ENCODE peak calls at places on chromosomes 5 and 9, in ten cellular contexts. One of them, this sample, is unnamed.

GRCh38 chr5:157714480-157714879 is 16.7 kb upstream of the THG1L start:
- DNase-seq in lower lobe of right lung: no peak
- DNase-seq in sigmoid colon: no peak
- DNase-seq in pons: no peak
- DNase-seq in RKO: no peak
- DNase-seq in GM04503: no peak
- DNase-seq in kidney: no peak
- DNase-seq in endodermal cell: no peak
- DNase-seq in choroid plexus epithelial cell: no peak
- DNase-seq in GM06990: no peak
- DNase-seq in this sample: no peak

GRCh38 chr9:134236001-134236421 is 71.6 kb upstream of the RNU6ATAC start:
- DNase-seq in lower lobe of right lung: no peak
- DNase-seq in sigmoid colon: no peak
- DNase-seq in pons: no peak
- DNase-seq in RKO: no peak
- DNase-seq in GM04503: no peak
- DNase-seq in kidney: peak
- DNase-seq in endodermal cell: no peak
- DNase-seq in choroid plexus epithelial cell: peak
- DNase-seq in GM06990: no peak
- DNase-seq in this sample: no peak

GRCh38 chr9:123597926-123598556 is 242.0 kb downstream of the CRB2 start:
- DNase-seq in lower lobe of right lung: no peak
- DNase-seq in sigmoid colon: no peak
- DNase-seq in pons: no peak
- DNase-seq in RKO: no peak
- DNase-seq in GM04503: no peak
- DNase-seq in kidney: no peak
- DNase-seq in endodermal cell: peak
- DNase-seq in choroid plexus epithelial cell: no peak
- DNase-seq in GM06990: no peak
- DNase-seq in this sample: no peak

GRCh38 chr9:130766031-130766903 is 68.8 kb upstream of the ABL1 start:
- DNase-seq in lower lobe of right lung: no peak
- DNase-seq in sigmoid colon: peak
- DNase-seq in pons: no peak
- DNase-seq in RKO: no peak
- DNase-seq in GM04503: no peak
- DNase-seq in kidney: no peak
- DNase-seq in endodermal cell: no peak
- DNase-seq in choroid plexus epithelial cell: no peak
- DNase-seq in GM06990: peak
- DNase-seq in this sample: peak

GRCh38 chr9:26165426-26165825 is 487.2 kb upstream of the TUSC1 start:
- DNase-seq in lower lobe of right lung: no peak
- DNase-seq in sigmoid colon: no peak
- DNase-seq in pons: no peak
- DNase-seq in RKO: no peak
- DNase-seq in GM04503: no peak
- DNase-seq in kidney: no peak
- DNase-seq in endodermal cell: no peak
- DNase-seq in choroid plexus epithelial cell: no peak
- DNase-seq in GM06990: no peak
- DNase-seq in this sample: no peak

GRCh38 chr9:126664893-126665695 is 51.4 kb downstream of the LMX1B start:
- DNase-seq in lower lobe of right lung: no peak
- DNase-seq in sigmoid colon: no peak
- DNase-seq in pons: no peak
- DNase-seq in RKO: no peak
- DNase-seq in GM04503: no peak
- DNase-seq in kidney: peak
- DNase-seq in endodermal cell: peak
- DNase-seq in choroid plexus epithelial cell: no peak
- DNase-seq in GM06990: no peak
- DNase-seq in this sample: peak

GRCh38 chr9:120707170-120707569 is 7.1 kb downstream of the MEGF9 start:
- DNase-seq in lower lobe of right lung: no peak
- DNase-seq in sigmoid colon: no peak
- DNase-seq in pons: no peak
- DNase-seq in RKO: no peak
- DNase-seq in GM04503: no peak
- DNase-seq in kidney: no peak
- DNase-seq in endodermal cell: no peak
- DNase-seq in choroid plexus epithelial cell: no peak
- DNase-seq in GM06990: no peak
- DNase-seq in this sample: no peak

GRCh38 chr5:73638344-73639095 is 12.5 kb downstream of the ARHGEF28 start:
- DNase-seq in lower lobe of right lung: no peak
- DNase-seq in sigmoid colon: no peak
- DNase-seq in pons: no peak
- DNase-seq in RKO: peak
- DNase-seq in GM04503: no peak
- DNase-seq in kidney: no peak
- DNase-seq in endodermal cell: no peak
- DNase-seq in choroid plexus epithelial cell: peak
- DNase-seq in GM06990: no peak
- DNase-seq in this sample: no peak

GRCh38 chr9:14317667-14318255 is 3.8 kb upstream of the NFIB start:
- DNase-seq in lower lobe of right lung: no peak
- DNase-seq in sigmoid colon: no peak
- DNase-seq in pons: peak
- DNase-seq in RKO: no peak
- DNase-seq in GM04503: no peak
- DNase-seq in kidney: no peak
- DNase-seq in endodermal cell: no peak
- DNase-seq in choroid plexus epithelial cell: no peak
- DNase-seq in GM06990: no peak
- DNase-seq in this sample: no peak

GRCh38 chr5:39189297-39189955 is 29.9 kb downstream of the FYB1 start:
- DNase-seq in lower lobe of right lung: no peak
- DNase-seq in sigmoid colon: no peak
- DNase-seq in pons: no peak
- DNase-seq in RKO: no peak
- DNase-seq in GM04503: no peak
- DNase-seq in kidney: no peak
- DNase-seq in endodermal cell: no peak
- DNase-seq in choroid plexus epithelial cell: no peak
- DNase-seq in GM06990: no peak
- DNase-seq in this sample: no peak

GRCh38 chr9:88085481-88085880 is 52.8 kb downstream of the SPATA31C2 start:
- DNase-seq in lower lobe of right lung: no peak
- DNase-seq in sigmoid colon: no peak
- DNase-seq in pons: no peak
- DNase-seq in RKO: no peak
- DNase-seq in GM04503: no peak
- DNase-seq in kidney: no peak
- DNase-seq in endodermal cell: no peak
- DNase-seq in choroid plexus epithelial cell: no peak
- DNase-seq in GM06990: no peak
- DNase-seq in this sample: no peak

GRCh38 chr9:6549106-6549505 is 96.4 kb downstream of the GLDC start:
- DNase-seq in lower lobe of right lung: no peak
- DNase-seq in sigmoid colon: no peak
- DNase-seq in pons: peak
- DNase-seq in RKO: no peak
- DNase-seq in GM04503: no peak
- DNase-seq in kidney: no peak
- DNase-seq in endodermal cell: no peak
- DNase-seq in choroid plexus epithelial cell: no peak
- DNase-seq in GM06990: no peak
- DNase-seq in this sample: no peak

GRCh38 chr5:17302590-17302989 is 85.2 kb downstream of the BASP1 start:
- DNase-seq in lower lobe of right lung: no peak
- DNase-seq in sigmoid colon: no peak
- DNase-seq in pons: no peak
- DNase-seq in RKO: no peak
- DNase-seq in GM04503: no peak
- DNase-seq in kidney: no peak
- DNase-seq in endodermal cell: no peak
- DNase-seq in choroid plexus epithelial cell: peak
- DNase-seq in GM06990: no peak
- DNase-seq in this sample: no peak

GRCh38 chr5:73935719-73936118 is 309.7 kb downstream of the ARHGEF28 start:
- DNase-seq in lower lobe of right lung: no peak
- DNase-seq in sigmoid colon: no peak
- DNase-seq in pons: no peak
- DNase-seq in RKO: no peak
- DNase-seq in GM04503: no peak
- DNase-seq in kidney: no peak
- DNase-seq in endodermal cell: no peak
- DNase-seq in choroid plexus epithelial cell: peak
- DNase-seq in GM06990: no peak
- DNase-seq in this sample: no peak

GRCh38 chr5:98489021-98489420 is 284.4 kb upstream of the RGMB start:
- DNase-seq in lower lobe of right lung: no peak
- DNase-seq in sigmoid colon: no peak
- DNase-seq in pons: no peak
- DNase-seq in RKO: no peak
- DNase-seq in GM04503: no peak
- DNase-seq in kidney: no peak
- DNase-seq in endodermal cell: no peak
- DNase-seq in choroid plexus epithelial cell: no peak
- DNase-seq in GM06990: no peak
- DNase-seq in this sample: no peak

GRCh38 chr5:123549256-123549904 is 37.4 kb downstream of the CSNK1G3 start:
- DNase-seq in lower lobe of right lung: no peak
- DNase-seq in sigmoid colon: no peak
- DNase-seq in pons: no peak
- DNase-seq in RKO: no peak
- DNase-seq in GM04503: no peak
- DNase-seq in kidney: no peak
- DNase-seq in endodermal cell: no peak
- DNase-seq in choroid plexus epithelial cell: no peak
- DNase-seq in GM06990: peak
- DNase-seq in this sample: no peak

GRCh38 chr9:120841930-120842684 is 615 bp downstream of the PSMD5 start:
- DNase-seq in lower lobe of right lung: no peak
- DNase-seq in sigmoid colon: no peak
- DNase-seq in pons: no peak
- DNase-seq in RKO: peak
- DNase-seq in GM04503: no peak
- DNase-seq in kidney: no peak
- DNase-seq in endodermal cell: no peak
- DNase-seq in choroid plexus epithelial cell: peak
- DNase-seq in GM06990: no peak
- DNase-seq in this sample: peak

GRCh38 chr5:76690704-76691469 is 25.0 kb upstream of the F2R start:
- DNase-seq in lower lobe of right lung: no peak
- DNase-seq in sigmoid colon: no peak
- DNase-seq in pons: no peak
- DNase-seq in RKO: no peak
- DNase-seq in GM04503: no peak
- DNase-seq in kidney: no peak
- DNase-seq in endodermal cell: no peak
- DNase-seq in choroid plexus epithelial cell: peak
- DNase-seq in GM06990: no peak
- DNase-seq in this sample: no peak

GRCh38 chr9:69822091-69822750 is 1.6 kb downstream of the CFAP95 start:
- DNase-seq in lower lobe of right lung: no peak
- DNase-seq in sigmoid colon: no peak
- DNase-seq in pons: peak
- DNase-seq in RKO: peak
- DNase-seq in GM04503: peak
- DNase-seq in kidney: no peak
- DNase-seq in endodermal cell: no peak
- DNase-seq in choroid plexus epithelial cell: peak
- DNase-seq in GM06990: peak
- DNase-seq in this sample: peak

GRCh38 chr5:158785397-158785796 is 314.3 kb downstream of the EBF1 start:
- DNase-seq in lower lobe of right lung: no peak
- DNase-seq in sigmoid colon: no peak
- DNase-seq in pons: no peak
- DNase-seq in RKO: no peak
- DNase-seq in GM04503: no peak
- DNase-seq in kidney: no peak
- DNase-seq in endodermal cell: no peak
- DNase-seq in choroid plexus epithelial cell: peak
- DNase-seq in GM06990: no peak
- DNase-seq in this sample: no peak

GRCh38 chr9:78549711-78550110 is 252.8 kb downstream of the PSAT1 start:
- DNase-seq in lower lobe of right lung: no peak
- DNase-seq in sigmoid colon: no peak
- DNase-seq in pons: no peak
- DNase-seq in RKO: no peak
- DNase-seq in GM04503: no peak
- DNase-seq in kidney: no peak
- DNase-seq in endodermal cell: no peak
- DNase-seq in choroid plexus epithelial cell: peak
- DNase-seq in GM06990: no peak
- DNase-seq in this sample: peak

GRCh38 chr5:169439362-169439761 is 138.4 kb upstream of the SLIT3 start:
- DNase-seq in lower lobe of right lung: no peak
- DNase-seq in sigmoid colon: no peak
- DNase-seq in pons: no peak
- DNase-seq in RKO: no peak
- DNase-seq in GM04503: no peak
- DNase-seq in kidney: no peak
- DNase-seq in endodermal cell: no peak
- DNase-seq in choroid plexus epithelial cell: no peak
- DNase-seq in GM06990: no peak
- DNase-seq in this sample: no peak

GRCh38 chr5:13987843-13988464 is 43.5 kb upstream of the DNAH5 start:
- DNase-seq in lower lobe of right lung: no peak
- DNase-seq in sigmoid colon: peak
- DNase-seq in pons: peak
- DNase-seq in RKO: peak
- DNase-seq in GM04503: peak
- DNase-seq in kidney: no peak
- DNase-seq in endodermal cell: peak
- DNase-seq in choroid plexus epithelial cell: peak
- DNase-seq in GM06990: peak
- DNase-seq in this sample: peak

GRCh38 chr5:151085517-151086031 is 4.7 kb upstream of the TNIP1 start:
- DNase-seq in lower lobe of right lung: peak
- DNase-seq in sigmoid colon: peak
- DNase-seq in pons: no peak
- DNase-seq in RKO: no peak
- DNase-seq in GM04503: no peak
- DNase-seq in kidney: peak
- DNase-seq in endodermal cell: no peak
- DNase-seq in choroid plexus epithelial cell: no peak
- DNase-seq in GM06990: no peak
- DNase-seq in this sample: no peak

GRCh38 chr9:84852902-84853301 is 183.4 kb downstream of the NTRK2 start:
- DNase-seq in lower lobe of right lung: no peak
- DNase-seq in sigmoid colon: no peak
- DNase-seq in pons: no peak
- DNase-seq in RKO: no peak
- DNase-seq in GM04503: no peak
- DNase-seq in kidney: no peak
- DNase-seq in endodermal cell: no peak
- DNase-seq in choroid plexus epithelial cell: no peak
- DNase-seq in GM06990: no peak
- DNase-seq in this sample: no peak